ENCODE peak calls at places on chromosomes 1 and 21, in nine cellular contexts. P is CD4-positive, alpha-beta T cell; D is colonic mucosa; U is H9; R is brain microvascular endothelial cell; M is tibial artery; E is fibroblast of the aortic adventitia; I is AG09309; A is GM23338. S is an unnamed sample.

GRCh38 chr1:23556661-23557470 is 2.4 kb downstream of the ID3 start:
- DNase-seq in P (peak), A (peak), U (peak), E (peak), M (no peak), D (no peak), R (peak), I (peak), S (no peak)

GRCh38 chr1:27521336-27522147 is 31.6 kb upstream of the WASF2 start:
- DNase-seq in U (no peak), P (peak), A (no peak), R (no peak), E (no peak), M (peak), D (no peak), I (no peak), S (no peak)

GRCh38 chr21:45894107-45894810 is 87.3 kb upstream of the COL6A1 start:
- DNase-seq in R (peak), E (peak), I (peak), P (no peak), U (no peak), M (peak), D (no peak), A (no peak), S (no peak)

GRCh38 chr1:55156608-55157007 is 58.6 kb downstream of the USP24 start:
- DNase-seq in E (no peak), R (no peak), U (no peak), P (no peak), D (no peak), I (no peak), M (no peak), A (no peak), S (no peak)

GRCh38 chr1:8009043-8010002 is 16.8 kb downstream of the ERRFI1 start:
- DNase-seq in P (no peak), E (no peak), A (no peak), M (no peak), D (no peak), R (no peak), U (no peak), I (no peak), S (no peak)

GRCh38 chr1:226134170-226135058 is 52.1 kb downstream of the ACBD3 start:
- DNase-seq in P (no peak), A (no peak), R (no peak), U (no peak), E (no peak), I (no peak), D (no peak), M (no peak), S (peak)

GRCh38 chr1:211647666-211648065 is 27.8 kb downstream of the NEK2 start:
- DNase-seq in P (no peak), M (no peak), E (no peak), R (no peak), D (peak), I (no peak), A (no peak), U (no peak), S (no peak)

GRCh38 chr1:11248169-11248568 is 14.2 kb downstream of the MTOR start:
- DNase-seq in U (peak), P (no peak), D (no peak), I (no peak), M (no peak), E (no peak), A (no peak), R (no peak), S (no peak)

GRCh38 chr1:26336477-26337205 is 17.3 kb downstream of the CRYBG2 start:
- DNase-seq in R (no peak), E (no peak), D (peak), A (peak), U (peak), M (no peak), P (peak), I (no peak), S (peak)

GRCh38 chr1:200971428-200971903 is 52.0 kb downstream of the KIF21B start:
- DNase-seq in A (no peak), P (no peak), M (no peak), I (no peak), E (no peak), U (no peak), D (no peak), R (no peak), S (no peak)

GRCh38 chr1:8603220-8603616 is 214.2 kb downstream of the RERE start:
- DNase-seq in M (no peak), R (no peak), P (no peak), E (peak), D (no peak), I (no peak), A (no peak), U (no peak), S (no peak)

GRCh38 chr1:41614818-41615217 is 130.3 kb upstream of the EDN2 start:
- DNase-seq in R (no peak), I (no peak), U (no peak), A (no peak), D (no peak), M (no peak), E (no peak), P (no peak), S (no peak)

GRCh38 chr21:45207839-45208626 is 79.7 kb downstream of the POFUT2 start:
- DNase-seq in I (no peak), E (no peak), M (no peak), R (no peak), U (no peak), D (no peak), A (no peak), P (no peak), S (no peak)

GRCh38 chr1:119539636-119540035 is 32.6 kb downstream of the HSD3B1 start:
- DNase-seq in R (no peak), A (no peak), U (no peak), P (no peak), I (no peak), E (no peak), M (no peak), D (no peak), S (no peak)

GRCh38 chr1:151995774-151996173 is 2.1 kb upstream of the S100A10 start:
- DNase-seq in A (no peak), U (no peak), R (no peak), P (no peak), I (no peak), E (no peak), D (peak), M (no peak), S (no peak)

GRCh38 chr1:67732750-67733151 is 47.8 kb downstream of the GADD45A start:
- DNase-seq in R (peak), U (no peak), P (no peak), E (peak), I (no peak), M (no peak), D (no peak), A (no peak), S (no peak)

GRCh38 chr1:113984710-113985109 is 5.4 kb downstream of the OLFML3 start:
- DNase-seq in E (no peak), U (no peak), M (no peak), R (no peak), D (no peak), I (no peak), P (no peak), A (no peak), S (no peak)

GRCh38 chr1:77900687-77901293 is 12.4 kb downstream of the NEXN start:
- DNase-seq in M (peak), D (peak), P (no peak), I (no peak), U (peak), R (peak), E (peak), A (peak), S (no peak)

GRCh38 chr1:1433804-1434130 is 1.7 kb upstream of the VWA1 start:
- DNase-seq in A (no peak), M (no peak), D (peak), R (no peak), E (peak), U (no peak), P (no peak), I (no peak), S (peak)

GRCh38 chr1:151196292-151196800 is 2.0 kb upstream of the PIP5K1A start:
- DNase-seq in A (peak), M (peak), P (peak), U (peak), D (peak), E (peak), I (peak), R (peak), S (no peak)

GRCh38 chr1:4174291-4175200 is 274.5 kb upstream of the C1orf174 start:
- DNase-seq in E (no peak), I (no peak), U (no peak), M (no peak), R (no peak), D (no peak), A (no peak), P (no peak), S (peak)

GRCh38 chr1:214551052-214551435 is 358 bp downstream of the PTPN14 start:
- DNase-seq in M (peak), A (peak), D (peak), R (no peak), U (no peak), I (no peak), P (no peak), E (no peak), S (no peak)

GRCh38 chr1:27100797-27101491 is 54.0 kb downstream of the SLC9A1 start:
- DNase-seq in M (no peak), I (no peak), A (no peak), D (no peak), P (no peak), R (no peak), E (no peak), U (no peak), S (no peak)

GRCh38 chr1:66267211-66267940 is 266.6 kb upstream of the SGIP1 start:
- DNase-seq in I (no peak), U (no peak), A (no peak), D (no peak), M (no peak), P (no peak), E (peak), R (no peak), S (no peak)

GRCh38 chr1:215192306-215192705 is 109.8 kb downstream of the KCNK2 start:
- DNase-seq in R (no peak), P (no peak), E (peak), U (no peak), I (peak), A (no peak), D (no peak), M (no peak), S (no peak)

GRCh38 chr1:3625151-3625907 is 514 bp downstream of the TPRG1L start:
- DNase-seq in U (no peak), M (no peak), D (peak), A (peak), E (peak), R (peak), I (no peak), P (peak), S (no peak)

GRCh38 chr1:201310251-201310985 is 27.1 kb downstream of the PKP1 start:
- DNase-seq in U (no peak), I (no peak), R (no peak), E (no peak), A (no peak), D (no peak), P (no peak), M (no peak), S (no peak)

GRCh38 chr1:201360486-201360885 is 17.0 kb downstream of the TNNT2 start:
- DNase-seq in A (no peak), R (no peak), M (no peak), P (no peak), I (no peak), E (no peak), U (no peak), D (no peak), S (no peak)

GRCh38 chr21:24375201-24375600 is 1232.1 kb downstream of the MRPL39 start:
- DNase-seq in U (peak), R (no peak), D (no peak), M (no peak), A (peak), P (no peak), I (no peak), E (no peak), S (no peak)

GRCh38 chr1:150568567-150568966 is 10.8 kb downstream of the MCL1 start:
- DNase-seq in M (no peak), D (no peak), U (no peak), A (no peak), R (no peak), E (no peak), P (no peak), I (no peak), S (no peak)

GRCh38 chr1:178485467-178486098 is 11.2 kb downstream of the CLEC20A start:
- DNase-seq in P (no peak), I (no peak), E (no peak), M (no peak), D (no peak), R (no peak), A (no peak), U (no peak), S (no peak)

GRCh38 chr1:91015358-91015780 is 6.5 kb downstream of the ZNF644 start:
- DNase-seq in I (no peak), A (no peak), U (no peak), M (no peak), D (no peak), P (no peak), R (no peak), E (no peak), S (no peak)

GRCh38 chr1:10776206-10776905 is 20.1 kb downstream of the CASZ1 start:
- DNase-seq in R (no peak), I (no peak), A (no peak), D (peak), U (no peak), M (no peak), E (no peak), P (no peak), S (no peak)

GRCh38 chr1:7526867-7527732 is 244.0 kb upstream of the VAMP3 start:
- DNase-seq in E (no peak), M (no peak), D (no peak), R (peak), A (no peak), U (no peak), P (no peak), I (no peak), S (no peak)

GRCh38 chr21:35005077-35005476 is 44.0 kb downstream of the RUNX1 start:
- DNase-seq in A (no peak), R (no peak), M (no peak), I (no peak), P (no peak), D (no peak), E (no peak), U (no peak), S (no peak)

GRCh38 chr1:209389258-209389657 is 194.3 kb upstream of the CAMK1G start:
- DNase-seq in D (no peak), R (peak), M (no peak), P (no peak), U (no peak), I (no peak), E (peak), A (no peak), S (no peak)

GRCh38 chr1:197808843-197809242 is 33.6 kb upstream of the DENND1B start:
- DNase-seq in I (no peak), D (no peak), E (no peak), M (no peak), A (no peak), P (no peak), R (no peak), U (no peak), S (no peak)

GRCh38 chr1:197806718-197807117 is 31.4 kb upstream of the DENND1B start:
- DNase-seq in U (no peak), P (no peak), D (no peak), I (no peak), E (no peak), M (no peak), R (no peak), A (no peak), S (no peak)

GRCh38 chr1:197807739-197808453 is 32.6 kb upstream of the DENND1B start:
- DNase-seq in R (no peak), I (no peak), M (no peak), U (no peak), A (no peak), E (peak), D (no peak), P (no peak), S (no peak)

GRCh38 chr1:197810812-197811211 is 35.5 kb upstream of the DENND1B start:
- DNase-seq in A (peak), I (no peak), D (no peak), E (no peak), U (peak), M (no peak), P (no peak), R (no peak), S (no peak)

GRCh38 chr1:197807216-197807615 is 31.9 kb upstream of the DENND1B start:
- DNase-seq in I (no peak), A (no peak), R (no peak), M (no peak), U (no peak), E (no peak), P (no peak), D (no peak), S (no peak)
- TF ChIP-seq CTCF in I (no peak), A (no peak), R (no peak), M (no peak), U (no peak), E (no peak), P (no peak), D (no peak), S (no peak)

DNA sequence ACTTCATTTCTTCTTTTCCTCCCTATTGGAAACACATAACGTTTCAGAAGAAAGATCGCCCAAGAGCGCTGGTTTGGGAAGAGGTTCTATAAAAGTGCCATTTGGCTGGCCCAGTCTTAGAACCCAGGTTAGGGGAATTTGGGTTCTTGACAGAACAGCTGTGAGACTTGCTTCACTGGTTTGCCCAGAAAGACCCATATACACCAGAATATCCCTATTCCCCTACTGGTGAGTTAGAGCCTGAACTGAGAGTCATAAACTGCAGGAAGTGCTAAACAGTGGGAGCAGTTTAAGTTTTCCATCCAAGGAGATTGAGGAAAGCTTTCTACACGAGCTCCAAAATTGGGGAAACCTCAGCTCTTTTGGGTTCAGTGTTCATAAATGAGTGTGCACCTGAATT is 275.2 kb downstream of the VAV3 start:
- DNase-seq in U (no peak), R (no peak), M (no peak), E (no peak), I (no peak), D (no peak), A (no peak), P (no peak), S (no peak)
- TF ChIP-seq CTCF in U (peak), R (no peak), M (no peak), E (no peak), I (no peak), D (no peak), A (no peak), P (no peak), S (no peak)

DNA sequence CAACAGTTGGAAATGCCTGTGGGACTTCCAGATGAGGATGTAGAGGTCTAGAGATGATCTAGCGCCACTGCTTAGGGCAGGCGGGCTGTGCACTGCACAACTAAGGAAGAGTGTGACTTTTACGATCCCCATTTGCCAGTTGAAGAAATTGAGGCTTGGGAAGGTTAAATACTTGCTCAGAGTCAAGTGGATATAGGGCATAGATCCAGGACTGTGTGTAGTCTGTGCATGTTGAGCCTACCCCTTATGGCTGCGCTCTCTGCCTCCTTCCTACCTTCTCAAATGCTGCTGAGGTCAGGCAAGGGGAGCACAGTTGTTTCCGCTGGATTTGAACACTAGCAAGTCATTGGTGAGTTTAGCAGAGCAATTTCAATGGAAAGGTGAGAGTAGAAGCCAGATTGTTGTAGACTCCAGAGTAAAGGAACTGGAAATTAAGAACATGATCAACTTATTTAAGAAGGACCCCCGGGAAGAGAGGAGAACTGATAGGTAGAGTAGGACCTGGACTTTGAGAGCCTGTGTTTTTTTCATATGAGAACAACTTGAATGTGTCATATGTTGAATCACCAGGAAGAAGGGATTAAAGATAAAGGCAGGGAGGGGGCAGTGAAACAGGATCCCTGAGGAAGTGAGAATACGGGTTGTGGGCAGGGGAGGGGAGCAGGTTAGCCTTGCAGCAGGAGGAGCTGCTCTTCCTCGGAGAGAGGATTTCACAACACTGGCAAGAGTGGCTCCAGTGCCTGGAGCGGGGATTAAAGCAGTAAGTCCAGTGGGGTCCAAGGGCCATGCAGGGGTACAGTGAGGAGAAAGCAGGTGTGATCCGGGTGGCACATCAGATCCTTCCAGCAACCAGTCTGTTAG is 2.7 kb downstream of the CAPN2 start:
- DNase-seq in I (peak), P (no peak), D (peak), A (peak), M (peak), U (no peak), E (peak), R (peak), S (no peak)
- TF ChIP-seq CTCF in I (peak), P (no peak), D (no peak), A (no peak), M (no peak), U (no peak), E (no peak), R (peak), S (no peak)

GRCh38 chr1:208252126-208252853 is 8.1 kb upstream of the PLXNA2 start:
- DNase-seq in P (no peak), D (no peak), M (no peak), E (no peak), R (no peak), U (peak), A (peak), I (no peak), S (no peak)
- TF ChIP-seq CTCF in P (no peak), D (peak), M (peak), E (no peak), R (peak), U (peak), A (no peak), I (peak), S (peak)

DNA sequence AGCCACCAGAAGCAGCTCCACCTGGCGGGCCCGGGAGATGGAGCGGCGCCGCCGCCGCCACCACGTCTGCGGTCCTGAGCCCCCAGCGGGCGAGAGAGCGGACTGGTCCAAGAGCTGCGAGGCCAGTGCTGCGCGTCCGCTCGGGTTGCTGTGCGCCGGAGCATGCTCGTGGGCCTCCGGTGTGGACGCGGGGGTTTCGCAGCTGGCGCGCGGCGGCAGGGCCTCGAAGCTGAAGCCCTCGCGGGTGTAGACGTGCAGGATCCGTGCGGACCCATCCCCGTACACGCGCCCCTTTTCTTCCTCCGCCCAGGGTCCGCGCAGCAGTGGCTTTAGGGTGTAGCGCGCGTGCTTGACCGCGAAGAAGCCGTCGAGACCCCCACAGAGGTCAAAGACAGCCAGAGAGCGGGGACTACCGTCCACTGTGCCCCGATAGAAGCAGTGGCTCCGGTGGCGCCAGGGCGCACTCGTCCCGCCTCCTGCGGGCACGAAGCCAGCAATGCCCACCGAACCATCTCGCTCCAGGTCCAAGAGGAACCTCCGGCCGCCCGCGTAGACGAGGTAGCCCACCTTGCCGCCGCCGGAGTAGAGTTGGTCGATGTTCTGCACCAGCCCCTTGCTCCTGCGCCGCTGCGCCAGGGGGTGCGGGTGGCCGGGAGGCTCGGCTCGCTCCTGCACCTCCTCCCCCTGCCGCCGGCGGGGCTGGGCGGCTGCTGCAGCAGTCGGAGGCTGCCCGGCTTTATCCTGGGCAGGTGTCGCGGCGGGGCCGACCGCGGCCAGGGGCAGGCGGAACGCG is 1.1 kb downstream of the ADAMTS5 start:
- DNase-seq in D (peak), R (peak), I (no peak), E (peak), P (no peak), M (peak), U (peak), A (peak), S (peak)
- TF ChIP-seq CTCF in D (no peak), R (peak), I (peak), E (peak), P (no peak), M (peak), U (peak), A (peak), S (peak)